ENCODE peak calls at places on chromosomes 6 and 20, in five cellular contexts. G is breast epithelium; J is effector memory CD4-positive, alpha-beta T cell; K is ascending aorta; R is uterus. Q is an unnamed sample. For H3K4me1, the result is how much of the 10 kb centered on the place peaks cover.

GRCh38 chr20:1722513-1723050 is 65.0 kb upstream of the SIRPG start:
- DNase-seq in G (no peak), J (no peak), K (no peak), R (no peak), Q (no peak)

GRCh38 chr6:30555428-30556005 is 772 bp downstream of the GNL1 start:
- DNase-seq in G (no peak), J (no peak), K (peak), R (peak), Q (peak)

GRCh38 chr6:28355743-28356665 is 6.3 kb downstream of the ZKSCAN3 start:
- DNase-seq in G (peak), J (peak), K (peak), R (peak), Q (peak)

GRCh38 chr20:17473662-17474061 is 57.5 kb downstream of the BFSP1 start:
- DNase-seq in G (no peak), J (no peak), K (no peak), R (no peak), Q (no peak)

GRCh38 chr6:43488667-43489276 is 11.4 kb downstream of the TJAP1 start:
- DNase-seq in G (no peak), J (no peak), K (no peak), R (no peak), Q (no peak)

GRCh38 chr20:9769954-9770353 is 68.9 kb downstream of the PAK5 start:
- DNase-seq in G (no peak), J (no peak), K (no peak), R (no peak), Q (no peak)

GRCh38 chr6:88596801-88597200 is 366.6 kb downstream of the RNGTT start:
- DNase-seq in G (no peak), J (no peak), K (no peak), R (no peak), Q (no peak)

GRCh38 chr6:111642463-111643158 is 36.9 kb upstream of the TRAF3IP2 start:
- DNase-seq in G (no peak), J (no peak), K (peak), R (peak), Q (no peak)

GRCh38 chr6:124962617-124963415 is 579 bp downstream of the RNF217 start:
- DNase-seq in G (peak), J (no peak), K (peak), R (peak), Q (peak)

GRCh38 chr6:135281227-135281626 is 100.1 kb downstream of the MYB start:
- DNase-seq in G (no peak), J (no peak), K (no peak), R (no peak), Q (no peak)

GRCh38 chr6:16130932-16131387 is 2.1 kb downstream of the MYLIP start:
- DNase-seq in G (peak), J (no peak), K (peak), R (peak), Q (peak)

GRCh38 chr6:151481752-151482151 is 12.1 kb upstream of the CCDC170 start:
- DNase-seq in G (no peak), J (no peak), K (no peak), R (no peak), Q (no peak)

GRCh38 chr6:133645000-133645619 is 243.8 kb upstream of the TCF21 start:
- DNase-seq in G (no peak), J (no peak), K (no peak), R (no peak), Q (no peak)

GRCh38 chr20:64025101-64025825 is 10.7 kb upstream of the C20orf204 start:
- DNase-seq in G (no peak), J (no peak), K (no peak), R (no peak), Q (no peak)

GRCh38 chr6:78597966-78598365 is 269.4 kb upstream of the IRAK1BP1 start:
- DNase-seq in G (no peak), J (no peak), K (no peak), R (no peak), Q (no peak)

GRCh38 chr20:23254505-23254904 is 96.1 kb upstream of the NXT1 start:
- DNase-seq in G (no peak), J (no peak), K (no peak), R (no peak), Q (no peak)

GRCh38 chr20:41276317-41276751 is 41.2 kb downstream of the ZHX3 start:
- DNase-seq in G (no peak), J (no peak), K (no peak), R (no peak), Q (no peak)

GRCh38 chr6:92329416-92329815 is 1089.9 kb downstream of the EPHA7 start:
- DNase-seq in G (no peak), J (no peak), K (no peak), R (no peak), Q (no peak)

GRCh38 chr6:90444125-90444745 is 142.6 kb downstream of the MAP3K7 start:
- DNase-seq in G (no peak), J (no peak), K (no peak), R (no peak), Q (no peak)

GRCh38 chr6:9537381-9537780 is 877.5 kb downstream of the TFAP2A start:
- DNase-seq in G (no peak), J (no peak), K (no peak), R (no peak), Q (no peak)

GRCh38 chr6:154197176-154197850 is 158.3 kb downstream of the OPRM1 start:
- DNase-seq in G (no peak), J (no peak), K (no peak), R (no peak), Q (no peak)

GRCh38 chr6:26613717-26614683 is 17.2 kb downstream of the ABT1 start:
- DNase-seq in G (no peak), J (no peak), K (no peak), R (no peak), Q (no peak)

GRCh38 chr6:82441047-82441770 is 77.6 kb downstream of the TPBG start:
- DNase-seq in G (no peak), J (no peak), K (no peak), R (no peak), Q (no peak)

GRCh38 chr20:32007787-32008616 is 2.2 kb upstream of the CCM2L start:
- DNase-seq in G (no peak), J (no peak), K (peak), R (peak), Q (no peak)

GRCh38 chr20:23145281-23145700 is 59.2 kb upstream of the CD93 start:
- DNase-seq in G (no peak), J (no peak), K (peak), R (peak), Q (no peak)

GRCh38 chr20:49586967-49587587 is 19.1 kb upstream of the PTGIS start:
- DNase-seq in G (no peak), J (no peak), K (no peak), R (peak), Q (no peak)

DNA sequence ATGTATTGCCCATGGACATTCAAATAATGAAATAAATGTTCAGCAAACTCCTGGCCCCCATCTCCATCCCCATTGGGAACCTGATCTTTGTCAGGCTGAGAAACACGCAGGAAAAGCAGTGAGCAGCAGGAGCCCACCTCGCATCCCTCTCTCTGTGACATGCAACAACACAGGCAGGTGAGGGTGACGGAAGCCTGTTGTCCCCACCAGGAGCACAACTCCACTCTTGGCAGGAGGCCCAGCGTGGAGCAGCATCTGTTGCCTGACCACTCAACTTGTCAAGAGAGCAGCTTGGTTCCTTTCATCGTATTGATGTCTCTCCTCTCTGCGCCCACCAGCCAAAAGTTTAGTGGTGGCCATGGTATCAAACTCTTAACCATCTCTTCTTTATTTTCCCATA is 586.9 kb upstream of the ARID1B start:
- DNase-seq in G (no peak), J (no peak), K (no peak), R (peak), Q (no peak)
- H3K4me1 ChIP-seq in G (under half), J (under half), K (under half), R (under half), Q (under half)

GRCh38 chr6:147509900-147510299 is 1.4 kb downstream of the SAMD5 start:
- DNase-seq in G (no peak), J (no peak), K (no peak), R (no peak), Q (no peak)
- H3K4me3 ChIP-seq in G (no peak), J (no peak), K (peak), R (peak), Q (no peak)

DNA sequence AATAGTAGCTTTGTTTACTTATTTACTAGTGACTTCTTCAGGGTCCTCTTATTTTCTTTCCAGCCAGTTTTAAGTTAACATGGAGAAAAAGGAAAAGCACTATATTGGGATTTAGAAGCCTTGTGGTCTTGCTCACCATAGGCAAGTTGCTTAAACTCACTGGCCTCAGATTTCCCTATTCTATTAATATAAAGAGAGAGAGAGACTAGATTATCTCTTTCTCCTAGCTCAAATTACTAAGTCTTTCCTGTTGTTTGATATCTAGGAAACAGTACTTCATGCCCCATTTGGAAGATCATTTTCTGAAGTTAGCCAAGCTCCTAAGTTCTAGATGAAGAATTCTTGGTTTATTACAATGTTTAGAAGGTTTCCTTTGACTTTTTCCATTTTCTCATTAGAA is 32.5 kb downstream of the CTNNBL1 start:
- DNase-seq in G (no peak), J (no peak), K (no peak), R (no peak), Q (no peak)
- H3K4me1 ChIP-seq in G (under half), J (under half), K (under half), R (under half), Q (under half)

GRCh38 chr6:41638801-41639555 is 710 bp downstream of the MDFI start:
- DNase-seq in G (peak), J (no peak), K (no peak), R (no peak), Q (peak)

GRCh38 chr6:41636803-41637178 is 1.5 kb upstream of the MDFI start:
- DNase-seq in G (peak), J (no peak), K (no peak), R (no peak), Q (peak)

GRCh38 chr6:41638002-41638800 is at the start of gene MDFI:
- DNase-seq in G (no peak), J (no peak), K (no peak), R (no peak), Q (no peak)

GRCh38 chr6:41635365-41635764 is 2.9 kb upstream of the MDFI start:
- DNase-seq in G (no peak), J (no peak), K (no peak), R (no peak), Q (no peak)

GRCh38 chr6:41637179-41638001 is 878 bp upstream of the MDFI start:
- DNase-seq in G (peak), J (no peak), K (no peak), R (no peak), Q (no peak)
- H3K4me3 ChIP-seq in G (peak), J (peak), K (peak), R (peak), Q (peak)

DNA sequence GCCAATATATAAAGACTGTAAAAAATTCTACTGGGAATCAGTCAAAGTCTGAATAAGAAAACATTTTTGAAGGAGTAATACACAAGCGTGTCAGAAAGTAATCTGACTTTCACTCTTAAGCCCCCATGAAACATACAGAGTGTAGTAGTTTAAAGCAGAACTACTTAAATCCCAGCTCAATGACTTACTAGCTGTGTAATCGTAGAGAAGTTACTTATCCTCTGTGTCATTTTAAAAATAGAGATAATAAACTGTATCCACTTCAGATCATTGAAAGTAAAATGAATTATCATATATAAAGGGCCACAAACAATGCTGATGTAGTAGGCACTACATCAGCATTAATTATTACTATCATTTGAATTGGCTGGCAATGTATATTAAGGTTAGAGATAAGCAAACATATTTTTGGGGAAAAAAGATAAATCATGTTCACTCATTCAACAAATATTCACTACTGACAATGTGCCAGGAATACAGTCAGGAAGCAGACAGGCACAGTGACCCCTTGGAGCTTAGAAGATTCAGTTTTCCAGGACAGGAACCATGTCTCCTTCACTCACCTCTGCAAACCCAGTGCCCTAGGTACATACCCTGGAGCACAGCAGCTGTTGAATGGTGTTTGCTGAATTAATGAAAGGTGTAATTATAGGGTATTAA is 14.4 kb downstream of the REPS1 start:
- DNase-seq in G (no peak), J (no peak), K (no peak), R (no peak), Q (no peak)
- H3K4me1 ChIP-seq in G (under half), J (under half), K (under half), R (under half), Q (under half)

GRCh38 chr20:62168890-62169435 is 13.9 kb upstream of the MTG2 start:
- DNase-seq in G (no peak), J (no peak), K (no peak), R (no peak), Q (no peak)

GRCh38 chr20:62164879-62165761 is 17.7 kb upstream of the MTG2 start:
- DNase-seq in G (no peak), J (no peak), K (no peak), R (no peak), Q (no peak)

GRCh38 chr20:62168061-62168460 is 14.8 kb upstream of the MTG2 start:
- DNase-seq in G (no peak), J (no peak), K (no peak), R (no peak), Q (no peak)

GRCh38 chr20:62165762-62166399 is 16.9 kb upstream of the MTG2 start:
- DNase-seq in G (no peak), J (no peak), K (no peak), R (no peak), Q (no peak)

DNA sequence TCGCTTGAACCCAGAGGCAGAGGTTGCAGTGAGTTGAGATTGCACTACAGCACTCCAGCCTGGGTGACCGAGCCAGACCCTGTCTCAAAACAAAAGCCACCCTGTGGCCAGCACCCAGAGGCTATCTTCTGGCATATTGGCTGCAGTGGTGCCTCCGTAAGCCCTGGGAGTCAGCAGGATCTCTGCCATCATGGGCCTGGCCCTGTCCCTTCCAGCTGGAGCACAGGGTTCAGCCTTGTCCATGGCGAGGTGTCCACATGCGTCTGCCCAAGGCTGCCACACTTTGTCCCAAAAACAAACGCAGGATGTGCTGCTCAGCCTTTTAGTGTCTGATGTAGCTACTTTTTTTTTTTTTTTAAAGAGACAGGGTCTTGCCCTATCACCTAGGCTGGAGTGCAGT is 15.4 kb upstream of the MTG2 start:
- DNase-seq in G (no peak), J (no peak), K (no peak), R (no peak), Q (no peak)
- H3K4me3 ChIP-seq in G (no peak), J (no peak), K (no peak), R (no peak), Q (no peak)

GRCh38 chr20:45342863-45343444 is 5.3 kb downstream of the SDC4 start:
- DNase-seq in G (peak), J (no peak), K (no peak), R (no peak), Q (no peak)
- H3K4me1 ChIP-seq in G (under half), J (under half), K (half or more), R (under half), Q (under half)

GRCh38 chr6:164331026-164331425 is 916.5 kb downstream of the QKI start:
- DNase-seq in G (no peak), J (no peak), K (no peak), R (no peak), Q (no peak)

GRCh38 chr6:164337024-164337924 is 922.8 kb downstream of the QKI start:
- DNase-seq in G (no peak), J (no peak), K (no peak), R (no peak), Q (no peak)

GRCh38 chr6:164337925-164338381 is 923.4 kb downstream of the QKI start:
- DNase-seq in G (no peak), J (no peak), K (no peak), R (no peak), Q (no peak)

DNA sequence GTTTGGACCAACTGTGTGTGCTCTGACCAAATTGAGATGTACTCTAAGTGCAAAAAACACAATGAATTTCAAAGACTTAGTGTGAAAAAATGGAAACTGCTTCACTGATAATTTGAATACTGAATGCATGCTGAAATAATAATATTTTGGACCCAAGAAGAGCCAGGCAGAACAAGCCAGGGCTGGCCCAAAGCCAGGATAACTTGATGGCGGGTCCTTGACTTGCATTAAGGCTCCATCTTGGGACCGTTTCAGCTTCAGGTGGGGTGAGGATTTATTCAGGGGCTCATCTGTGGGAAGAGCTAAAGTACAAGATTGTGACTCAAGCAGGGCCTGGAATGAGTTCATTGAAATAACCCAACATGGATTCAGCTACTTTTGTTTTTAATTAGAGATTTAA is 921.9 kb downstream of the QKI start:
- DNase-seq in G (no peak), J (no peak), K (no peak), R (no peak), Q (no peak)
- H3K4me3 ChIP-seq in G (no peak), J (no peak), K (no peak), R (no peak), Q (no peak)

DNA sequence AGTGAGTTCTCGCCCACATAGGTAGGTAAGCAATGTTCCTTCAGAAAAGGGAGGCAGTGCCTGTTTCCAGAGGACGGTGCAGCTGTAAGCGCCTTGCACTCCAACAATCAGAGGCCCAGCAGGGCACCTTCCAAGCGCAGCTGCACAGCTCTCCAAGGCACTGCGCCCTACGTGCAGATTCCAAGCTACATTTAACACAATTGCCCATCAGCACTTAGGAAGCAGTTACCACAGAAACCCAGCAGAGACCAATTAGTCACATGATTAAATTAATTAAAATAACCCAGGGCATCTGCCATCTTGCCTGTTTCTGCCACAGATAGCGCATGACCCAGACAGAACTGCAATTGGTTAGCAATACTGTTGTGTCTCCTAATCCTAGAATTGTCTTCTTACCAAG is 65.5 kb downstream of the SOBP start:
- DNase-seq in G (no peak), J (no peak), K (no peak), R (no peak), Q (no peak)
- H3K4me1 ChIP-seq in G (under half), J (under half), K (under half), R (under half), Q (under half)

GRCh38 chr6:11229267-11230043 is 3.0 kb downstream of the NEDD9 start:
- DNase-seq in G (no peak), J (no peak), K (no peak), R (no peak), Q (peak)
- H3K4me3 ChIP-seq in G (peak), J (no peak), K (peak), R (peak), Q (peak)